ENCODE peak calls at places on chromosomes 4 and X, in seven cellular contexts. S is epithelial cell of proximal tubule, K is RWPE2, Q is IMR-90, N is tibial artery, O is epithelial cell of esophagus, M is AG09309. H is an unnamed sample.
A peak's percentile ranks its signal among the peaks of the same experiment; 100 is the strongest.

GRCh38 chr4:182749768-182750167 is 167.4 kb downstream of the DCTD start:
- DNase-seq in S (no peak), K (no peak), Q (peak; percentile 27), N (no peak), O (no peak), M (no peak), H (peak; percentile 3)

GRCh38 chr4:33297091-33297490 is 2576.9 kb downstream of the PCDH7 start:
- DNase-seq in S (no peak), K (no peak), Q (no peak), N (no peak), O (no peak), M (no peak), H (no peak)

GRCh38 chr4:33171873-33172550 is 2451.8 kb downstream of the PCDH7 start:
- DNase-seq in S (no peak), K (no peak), Q (no peak), N (no peak), O (peak; percentile 11), M (no peak), H (peak; percentile 14)

GRCh38 chr4:4247711-4248035 is 350 bp downstream of the TMEM128 start:
- DNase-seq in S (peak; percentile 10), K (no peak), Q (peak; percentile 18), N (no peak), O (no peak), M (no peak), H (no peak)

GRCh38 chr4:125104616-125105015 is 210.1 kb upstream of the FAT4 start:
- DNase-seq in S (no peak), K (no peak), Q (peak; percentile 76), N (no peak), O (no peak), M (no peak), H (no peak)

GRCh38 chrX:24305905-24306304 is 8.0 kb downstream of the SUPT20HL2 start:
- DNase-seq in S (no peak), K (no peak), Q (no peak), N (no peak), O (no peak), M (no peak), H (no peak)

GRCh38 chr4:33160126-33160525 is 2440.0 kb downstream of the PCDH7 start:
- DNase-seq in S (no peak), K (no peak), Q (peak; percentile 1), N (no peak), O (peak; percentile 46), M (peak; percentile 16), H (peak; percentile 15)

GRCh38 chrX:109472939-109473713 is 8.8 kb downstream of the GUCY2F start:
- DNase-seq in S (no peak), K (no peak), Q (peak; percentile 31), N (no peak), O (peak; percentile 66), M (no peak), H (peak; percentile 65)

GRCh38 chrX:8138252-8138651 is 32.8 kb downstream of the VCX2 start:
- DNase-seq in S (no peak), K (no peak), Q (no peak), N (no peak), O (no peak), M (no peak), H (no peak)

GRCh38 chr4:109739547-109739946 is 9.7 kb upstream of the PLA2G12A start:
- DNase-seq in S (no peak), K (no peak), Q (peak; percentile 47), N (no peak), O (peak; percentile 33), M (no peak), H (no peak)

GRCh38 chr4:57214654-57215411 is 104.6 kb upstream of the IGFBP7 start:
- DNase-seq in S (no peak), K (no peak), Q (no peak), N (no peak), O (peak; percentile 52), M (no peak), H (no peak)

GRCh38 chrX:151713859-151714258 is 2.0 kb upstream of the FATE1 start:
- DNase-seq in S (no peak), K (no peak), Q (no peak), N (no peak), O (peak; percentile 8), M (no peak), H (no peak)

GRCh38 chr4:163758032-163758431 is 263.5 kb downstream of the TMA16 start:
- DNase-seq in S (no peak), K (no peak), Q (no peak), N (no peak), O (no peak), M (no peak), H (no peak)

GRCh38 chr4:163755013-163755412 is 260.5 kb downstream of the TMA16 start:
- DNase-seq in S (no peak), K (no peak), Q (peak; percentile 43), N (no peak), O (peak; percentile 54), M (peak; percentile 3), H (no peak)
- TF ChIP-seq CTCF in S (peak; percentile 56), K (peak; percentile 74), Q (peak; percentile 68), N (no peak), O (peak; percentile 53), M (peak; percentile 49), H (peak; percentile 18)

GRCh38 chr4:77695769-77696168 is 90.1 kb downstream of the CXCL13 start:
- DNase-seq in S (peak; percentile 78), K (no peak), Q (peak; percentile 97), N (no peak), O (peak; percentile 95), M (peak; percentile 73), H (peak; percentile 91)

GRCh38 chr4:77697860-77698599 is 92.4 kb downstream of the CXCL13 start:
- DNase-seq in S (peak; percentile 39), K (no peak), Q (peak; percentile 67), N (no peak), O (peak; percentile 78), M (peak; percentile 17), H (peak; percentile 66)

GRCh38 chr4:77701111-77701510 is 95.5 kb downstream of the CXCL13 start:
- DNase-seq in S (no peak), K (no peak), Q (no peak), N (no peak), O (no peak), M (no peak), H (no peak)

GRCh38 chr4:77699731-77700210 is 94.2 kb downstream of the CXCL13 start:
- DNase-seq in S (peak; percentile 66), K (no peak), Q (peak; percentile 93), N (no peak), O (peak; percentile 82), M (peak; percentile 50), H (peak; percentile 89)
- H3K4me3 ChIP-seq in S (no peak overlapping the region), K (no peak overlapping the region), Q (no peak overlapping the region), N (no peak overlapping the region), O (no peak overlapping the region), M (no peak overlapping the region), H (no peak overlapping the region)

GRCh38 chrX:116961872-116962582 is 499.3 kb upstream of the CT83 start:
- DNase-seq in S (no peak), K (no peak), Q (no peak), N (no peak), O (peak; percentile 9), M (no peak), H (peak; percentile 3)
- TF ChIP-seq CTCF in S (no peak), K (peak; percentile 23), Q (no peak), N (no peak), O (peak; percentile 28), M (peak; percentile 20), H (no peak)

GRCh38 chrX:2425281-2426071 is 75.3 kb downstream of the DHRSX start:
- DNase-seq in S (no peak), K (no peak), Q (no peak), N (no peak), O (no peak), M (no peak), H (no peak)
- H3K4me3 ChIP-seq in S (no peak overlapping the region), K (no peak overlapping the region), Q (no peak overlapping the region), N (no peak overlapping the region), O (no peak overlapping the region), M (no peak overlapping the region), H (no peak overlapping the region)

GRCh38 chrX:108020631-108021030 is 24.2 kb upstream of the VSIG1 start:
- DNase-seq in S (no peak), K (no peak), Q (peak; percentile 28), N (no peak), O (peak; percentile 31), M (no peak), H (peak; percentile 43)
- TF ChIP-seq CTCF in S (peak; percentile 63), K (peak; percentile 67), Q (peak; percentile 58), N (no peak), O (peak; percentile 60), M (peak; percentile 48), H (peak; percentile 42)

GRCh38 chr4:173537628-173538147 is 7.7 kb upstream of the HAND2 start:
- DNase-seq in S (no peak), K (no peak), Q (no peak), N (no peak), O (no peak), M (no peak), H (no peak)
- H3K4me3 ChIP-seq in S (no peak overlapping the region), K (no peak overlapping the region), Q (no peak overlapping the region), N (peak overlapping the region; percentile 55), O (no peak overlapping the region), M (no peak overlapping the region), H (peak overlapping the region; percentile 34)

GRCh38 chr4:37803348-37803973 is 23.0 kb upstream of the PGM2 start:
- DNase-seq in S (no peak), K (no peak), Q (peak; percentile 63), N (no peak), O (peak; percentile 65), M (peak; percentile 45), H (peak; percentile 59)
- TF ChIP-seq CTCF in S (peak; percentile 57), K (peak; percentile 84), Q (peak; percentile 68), N (peak; percentile 61), O (peak; percentile 32), M (peak; percentile 36), H (peak; percentile 36)

GRCh38 chrX:63408050-63408449 is 56.9 kb upstream of the SPIN4 start:
- DNase-seq in S (no peak), K (no peak), Q (no peak), N (no peak), O (no peak), M (no peak), H (no peak)
- H3K4me3 ChIP-seq in S (no peak overlapping the region), K (no peak overlapping the region), Q (no peak overlapping the region), N (no peak overlapping the region), O (no peak overlapping the region), M (no peak overlapping the region), H (no peak overlapping the region)

GRCh38 chr4:96739101-96739500 is 899.2 kb downstream of the PDHA2 start:
- DNase-seq in S (no peak), K (no peak), Q (no peak), N (no peak), O (no peak), M (no peak), H (no peak)

GRCh38 chr4:96736352-96736889 is 896.5 kb downstream of the PDHA2 start:
- DNase-seq in S (peak; percentile 12), K (no peak), Q (no peak), N (no peak), O (peak; percentile 84), M (no peak), H (no peak)
- TF ChIP-seq CTCF in S (no peak), K (no peak), Q (no peak), N (no peak), O (no peak), M (no peak), H (no peak)

DNA sequence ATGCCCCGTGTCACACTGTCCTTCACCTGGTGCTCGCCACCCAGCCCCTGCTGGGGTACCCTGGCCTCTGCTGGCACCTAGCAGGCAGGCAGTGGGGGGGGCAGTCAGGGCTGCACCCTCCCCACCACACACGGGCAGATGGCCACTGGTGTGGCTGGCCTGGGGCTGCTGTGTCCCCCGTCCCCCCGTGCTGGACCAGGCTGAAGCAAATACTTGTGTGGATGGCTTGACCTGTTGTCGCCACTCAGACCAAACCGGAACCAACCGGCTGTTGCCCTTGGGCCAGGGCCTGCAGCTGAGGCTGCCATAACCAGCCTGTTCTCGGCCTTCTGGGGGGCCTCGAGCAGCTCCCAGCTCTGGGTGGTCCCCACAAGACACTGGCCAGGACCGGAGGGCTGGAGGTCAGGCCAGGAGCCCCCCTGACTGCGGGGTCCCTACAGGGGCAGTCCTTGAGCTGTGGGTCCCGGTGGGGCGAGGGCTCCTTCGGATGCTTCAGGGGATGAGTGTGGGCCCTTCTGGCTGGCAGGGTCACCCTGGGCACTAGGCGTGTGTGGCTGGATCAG is 4.3 kb downstream of the FGFR3 start:
- DNase-seq in S (no peak), K (no peak), Q (no peak), N (no peak), O (no peak), M (no peak), H (no peak)
- H3K4me3 ChIP-seq in S (no peak overlapping the region), K (no peak overlapping the region), Q (no peak overlapping the region), N (no peak overlapping the region), O (no peak overlapping the region), M (no peak overlapping the region), H (no peak overlapping the region)